ENCODE peak calls at places on chromosomes 5 and 9, in nine cellular contexts. E is foreskin keratinocyte, P is mesenchymal stem cell, Q is psoas muscle, W is pancreas, I is spleen, D is heart left ventricle, M is brain microvascular endothelial cell, Y is right atrium auricular region. A is an unnamed sample.

GRCh38 chr9:10512144-10512543 is 100.7 kb downstream of the PTPRD start:
- DNase-seq in E (no peak), P (no peak), Q (no peak), W (no peak), I (no peak), D (no peak), M (no peak), Y (no peak), A (no peak)

GRCh38 chr5:17167171-17167891 is 50.1 kb upstream of the BASP1 start:
- DNase-seq in E (no peak), P (no peak), Q (no peak), W (no peak), I (no peak), D (no peak), M (no peak), Y (no peak), A (no peak)

GRCh38 chr9:17291766-17292165 is 156.9 kb downstream of the CNTLN start:
- DNase-seq in E (no peak), P (peak; percentile 7), Q (no peak), W (no peak), I (no peak), D (no peak), M (peak; percentile 67), Y (no peak), A (no peak)

GRCh38 chr5:114449836-114450515 is 88.1 kb downstream of the KCNN2 start:
- DNase-seq in E (peak; percentile 6), P (peak; percentile 87), Q (peak; percentile 61), W (peak; percentile 35), I (peak; percentile 79), D (peak; percentile 68), M (peak; percentile 63), Y (peak; percentile 77), A (peak; percentile 73)

GRCh38 chr5:107217721-107218130 is 453.0 kb downstream of the EFNA5 start:
- DNase-seq in E (peak; percentile 65), P (no peak), Q (peak; percentile 66), W (no peak), I (no peak), D (peak; percentile 80), M (no peak), Y (peak; percentile 79), A (no peak)

GRCh38 chr5:111367081-111367480 is 142.9 kb downstream of the CAMK4 start:
- DNase-seq in E (peak; percentile 99), P (peak; percentile 20), Q (no peak), W (no peak), I (no peak), D (no peak), M (no peak), Y (no peak), A (no peak)

GRCh38 chr5:147068998-147069397 is 165.8 kb upstream of the STK32A start:
- DNase-seq in E (no peak), P (no peak), Q (no peak), W (no peak), I (no peak), D (no peak), M (no peak), Y (no peak), A (no peak)

GRCh38 chr5:105392122-105392709 is 1829.6 kb upstream of the NUDT12 start:
- DNase-seq in E (no peak), P (no peak), Q (no peak), W (no peak), I (peak; percentile 66), D (no peak), M (no peak), Y (no peak), A (no peak)

GRCh38 chr5:82386576-82386975 is 108.4 kb upstream of the RPS23 start:
- DNase-seq in E (no peak), P (no peak), Q (no peak), W (no peak), I (no peak), D (no peak), M (no peak), Y (no peak), A (no peak)

GRCh38 chr9:124084087-124084486 is 72.5 kb downstream of the LHX2 start:
- DNase-seq in E (no peak), P (no peak), Q (no peak), W (no peak), I (no peak), D (no peak), M (no peak), Y (no peak), A (no peak)

GRCh38 chr9:98118640-98119601 is at the start of gene TRIM14:
- DNase-seq in E (peak; percentile 25), P (peak; percentile 75), Q (peak; percentile 59), W (peak; percentile 41), I (peak; percentile 94), D (peak; percentile 61), M (peak; percentile 9), Y (no peak), A (no peak)
- H3K27ac ChIP-seq in E (peak within 1 kb of the TSS; percentile 61), P (no peak within 1 kb of the TSS), Q (no peak within 1 kb of the TSS), W (peak within 1 kb of the TSS; percentile 68), I (peak within 1 kb of the TSS; percentile 96), D (peak within 1 kb of the TSS; percentile 92), M (peak within 1 kb of the TSS; percentile 25), Y (peak within 1 kb of the TSS; percentile 7), A (peak within 1 kb of the TSS; percentile 48)

DNA sequence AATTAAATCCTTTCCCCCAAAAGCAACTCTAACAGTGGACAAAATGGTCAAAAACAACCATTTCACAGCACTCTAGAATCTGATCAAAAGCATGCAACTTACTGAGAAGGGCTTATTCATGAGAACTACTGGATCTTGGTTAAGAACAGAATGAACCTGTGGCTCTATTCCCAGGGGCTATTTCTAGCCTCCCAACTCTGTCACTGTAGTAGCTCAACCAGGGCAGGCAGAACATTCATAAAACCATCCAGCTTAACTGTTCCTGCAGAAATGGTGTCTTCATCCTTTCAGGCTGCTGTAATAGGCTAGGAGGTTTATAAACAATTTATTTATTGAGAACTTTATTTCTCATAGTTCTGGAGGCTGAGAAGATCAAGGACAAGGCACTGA is 238.7 kb upstream of the FBXL7 start:
- DNase-seq in E (no peak), P (no peak), Q (no peak), W (no peak), I (no peak), D (no peak), M (no peak), Y (no peak), A (no peak)
- H3K27ac ChIP-seq in E (no peak overlapping the region), P (no peak overlapping the region), Q (no peak overlapping the region), W (no peak overlapping the region), I (no peak overlapping the region), D (no peak overlapping the region), M (no peak overlapping the region), Y (peak overlapping the region; percentile 84), A (no peak overlapping the region)

GRCh38 chr9:108049671-108050494 is 560.3 kb upstream of the KLF4 start:
- DNase-seq in E (no peak), P (no peak), Q (no peak), W (no peak), I (no peak), D (no peak), M (no peak), Y (no peak), A (no peak)

GRCh38 chr9:108050894-108051293 is 561.3 kb upstream of the KLF4 start:
- DNase-seq in E (no peak), P (no peak), Q (no peak), W (no peak), I (no peak), D (no peak), M (no peak), Y (no peak), A (no peak)

GRCh38 chr9:108047264-108047663 is 557.7 kb upstream of the KLF4 start:
- DNase-seq in E (peak; percentile 49), P (peak; percentile 83), Q (no peak), W (no peak), I (no peak), D (no peak), M (no peak), Y (no peak), A (no peak)

GRCh38 chr9:108049026-108049591 is 559.5 kb upstream of the KLF4 start:
- DNase-seq in E (peak; percentile 98), P (peak; percentile 96), Q (no peak), W (no peak), I (no peak), D (no peak), M (peak; percentile 91), Y (no peak), A (no peak)

DNA sequence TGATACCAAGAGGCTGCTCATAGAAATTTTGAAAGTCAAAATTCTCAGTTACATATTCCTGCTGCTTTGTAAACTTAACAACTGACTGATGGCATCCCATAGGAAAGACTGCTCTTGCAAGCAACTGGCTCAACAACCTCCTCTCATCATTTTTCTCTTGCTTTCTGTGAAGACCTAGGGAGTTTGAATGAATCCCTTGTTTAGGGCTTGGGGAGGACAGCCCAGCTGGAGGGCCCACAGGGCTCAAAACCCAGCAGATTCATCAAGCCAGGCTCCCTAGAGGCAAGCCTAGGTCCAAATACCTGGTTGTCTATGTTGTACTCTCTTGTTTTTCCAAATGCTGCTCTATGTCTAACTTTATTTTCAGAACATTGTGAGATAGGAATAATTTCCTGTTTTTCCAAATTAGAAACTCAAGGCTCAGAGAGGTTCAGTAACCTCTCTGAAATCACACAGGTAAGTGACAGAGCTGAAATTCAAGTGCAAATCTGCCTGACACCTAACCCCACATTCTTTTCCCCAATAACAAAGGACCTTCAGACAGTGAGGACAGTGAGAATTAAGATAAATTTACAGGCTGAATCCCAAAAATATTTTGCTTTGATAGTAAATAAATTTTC is 558.9 kb upstream of the KLF4 start:
- DNase-seq in E (no peak), P (no peak), Q (no peak), W (no peak), I (no peak), D (no peak), M (no peak), Y (no peak), A (no peak)
- H3K27ac ChIP-seq in E (peak overlapping the region; percentile 89), P (peak overlapping the region; percentile 61), Q (no peak overlapping the region), W (no peak overlapping the region), I (no peak overlapping the region), D (no peak overlapping the region), M (peak overlapping the region; percentile 82), Y (no peak overlapping the region), A (no peak overlapping the region)

GRCh38 chr5:168327019-168327421 is 35.6 kb downstream of the WWC1 start:
- DNase-seq in E (no peak), P (no peak), Q (no peak), W (no peak), I (no peak), D (no peak), M (no peak), Y (no peak), A (no peak)

GRCh38 chr5:168327451-168327850 is 36.0 kb downstream of the WWC1 start:
- DNase-seq in E (no peak), P (no peak), Q (no peak), W (no peak), I (no peak), D (no peak), M (no peak), Y (no peak), A (no peak)

GRCh38 chr5:168327994-168328393 is 36.5 kb downstream of the WWC1 start:
- DNase-seq in E (no peak), P (no peak), Q (no peak), W (no peak), I (peak; percentile 15), D (no peak), M (no peak), Y (no peak), A (no peak)

GRCh38 chr5:168328804-168329203 is 37.4 kb downstream of the WWC1 start:
- DNase-seq in E (no peak), P (peak; percentile 44), Q (no peak), W (peak; percentile 68), I (peak; percentile 41), D (no peak), M (no peak), Y (no peak), A (no peak)

DNA sequence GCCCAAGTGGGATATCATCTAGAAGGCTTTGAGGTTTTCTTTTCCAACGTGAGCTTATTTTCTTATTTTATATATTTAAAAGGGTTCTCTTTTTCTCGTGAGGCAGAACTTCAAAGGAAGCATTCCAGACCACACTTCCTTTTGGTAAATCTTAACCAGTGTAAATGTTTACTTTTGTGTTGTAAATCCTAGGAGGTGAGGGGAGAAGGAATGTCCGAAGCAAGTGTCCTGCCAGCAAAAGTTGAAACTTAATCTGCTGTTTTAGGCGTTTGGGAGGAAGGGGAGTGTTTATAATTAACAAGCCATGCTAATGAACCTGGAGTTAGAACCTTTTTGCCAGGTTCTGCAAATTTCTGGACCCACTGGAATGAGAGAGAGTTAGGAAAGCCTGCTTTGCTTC is 37.9 kb downstream of the WWC1 start:
- DNase-seq in E (no peak), P (no peak), Q (no peak), W (no peak), I (no peak), D (no peak), M (no peak), Y (no peak), A (no peak)
- H3K27ac ChIP-seq in E (no peak overlapping the region), P (peak overlapping the region; percentile 53), Q (no peak overlapping the region), W (peak overlapping the region; percentile 78), I (no peak overlapping the region), D (no peak overlapping the region), M (no peak overlapping the region), Y (no peak overlapping the region), A (no peak overlapping the region)